ENCODE peak calls at places on chromosomes 5 and 9, in nine cellular contexts. One of them, this sample, is unnamed.

GRCh38 chr9:131899248-131899882 is 159.5 kb upstream of the RAPGEF1 start:
- DNase-seq in HEK293T: no peak
- DNase-seq in omental fat pad: no peak
- DNase-seq in NB4: no peak
- DNase-seq in SW 1271: no peak
- DNase-seq in GM12865: no peak
- DNase-seq in cardiac fibroblast: no peak
- DNase-seq in T-helper 17 cell: no peak
- DNase-seq in adipocyte: no peak
- DNase-seq in this sample: no peak

GRCh38 chr9:71767421-71768321 is 642 bp downstream of the CEMIP2 start:
- DNase-seq in T-helper 17 cell: no peak
- DNase-seq in HEK293T: no peak
- DNase-seq in GM12865: no peak
- DNase-seq in NB4: no peak
- DNase-seq in omental fat pad: no peak
- DNase-seq in SW 1271: peak
- DNase-seq in adipocyte: peak
- DNase-seq in cardiac fibroblast: peak
- DNase-seq in this sample: no peak

GRCh38 chr9:16868706-16869105 is 1.8 kb downstream of the BNC2 start:
- DNase-seq in adipocyte: peak
- DNase-seq in cardiac fibroblast: peak
- DNase-seq in HEK293T: no peak
- DNase-seq in T-helper 17 cell: no peak
- DNase-seq in NB4: no peak
- DNase-seq in SW 1271: no peak
- DNase-seq in omental fat pad: no peak
- DNase-seq in GM12865: no peak
- DNase-seq in this sample: no peak

GRCh38 chr9:99682870-99683269 is 138.8 kb upstream of the NR4A3 start:
- DNase-seq in cardiac fibroblast: no peak
- DNase-seq in HEK293T: no peak
- DNase-seq in NB4: peak
- DNase-seq in T-helper 17 cell: no peak
- DNase-seq in GM12865: no peak
- DNase-seq in adipocyte: no peak
- DNase-seq in SW 1271: no peak
- DNase-seq in omental fat pad: no peak
- DNase-seq in this sample: no peak

GRCh38 chr9:23638837-23639426 is 187.1 kb downstream of the ELAVL2 start:
- DNase-seq in cardiac fibroblast: no peak
- DNase-seq in T-helper 17 cell: no peak
- DNase-seq in SW 1271: no peak
- DNase-seq in omental fat pad: no peak
- DNase-seq in adipocyte: no peak
- DNase-seq in GM12865: no peak
- DNase-seq in NB4: no peak
- DNase-seq in HEK293T: no peak
- DNase-seq in this sample: no peak

GRCh38 chr5:69364414-69364813 is 4.9 kb downstream of the AK6 start:
- DNase-seq in NB4: peak
- DNase-seq in omental fat pad: no peak
- DNase-seq in HEK293T: peak
- DNase-seq in cardiac fibroblast: peak
- DNase-seq in GM12865: peak
- DNase-seq in adipocyte: peak
- DNase-seq in SW 1271: peak
- DNase-seq in T-helper 17 cell: no peak
- DNase-seq in this sample: peak

GRCh38 chr5:56595561-56595960 is 219.8 kb upstream of the MAP3K1 start:
- DNase-seq in T-helper 17 cell: no peak
- DNase-seq in GM12865: no peak
- DNase-seq in adipocyte: no peak
- DNase-seq in SW 1271: no peak
- DNase-seq in HEK293T: no peak
- DNase-seq in cardiac fibroblast: no peak
- DNase-seq in NB4: peak
- DNase-seq in omental fat pad: no peak
- DNase-seq in this sample: no peak

GRCh38 chr5:134857401-134857800 is 11.6 kb downstream of the C5orf24 start:
- DNase-seq in cardiac fibroblast: no peak
- DNase-seq in adipocyte: no peak
- DNase-seq in GM12865: no peak
- DNase-seq in NB4: no peak
- DNase-seq in HEK293T: no peak
- DNase-seq in T-helper 17 cell: no peak
- DNase-seq in SW 1271: no peak
- DNase-seq in omental fat pad: no peak
- DNase-seq in this sample: no peak

GRCh38 chr5:149416977-149417713 is 38.1 kb upstream of the IL17B start:
- DNase-seq in T-helper 17 cell: no peak
- DNase-seq in omental fat pad: no peak
- DNase-seq in NB4: no peak
- DNase-seq in GM12865: no peak
- DNase-seq in cardiac fibroblast: peak
- DNase-seq in SW 1271: no peak
- DNase-seq in HEK293T: no peak
- DNase-seq in adipocyte: no peak
- DNase-seq in this sample: no peak